ENCODE peak calls at places on chromosomes 3 and 15, in eight cellular contexts. U is T-helper 17 cell; A is NCI-H1105 treated with DMSO at 0.1 percent for 48 hours; S is stimulated activated effector memory CD8-positive, alpha-beta T cell treated with anti-CD3 and anti-CD28 coated beads, Interleukin-12 subunit alpha, Interleukin-12 subunit beta, amount 100 ng/mL, for 72 hours; N is LoVo; J is hepatocyte; R is cardiac muscle cell; I is Kasumi-1. M is an unnamed sample.

GRCh38 chr15:94584833-94585244 is 353.5 kb downstream of the MCTP2 start:
- DNase-seq in A (no peak), I (peak; percentile 98), J (no peak), S (peak; percentile 13), N (no peak), U (no peak), R (no peak), M (no peak)

GRCh38 chr15:58077427-58077826 is 11.9 kb upstream of the ALDH1A2 start:
- DNase-seq in A (peak; percentile 73), I (no peak), S (no peak), J (peak; percentile 40), N (no peak), U (no peak), R (peak; percentile 36), M (peak; percentile 25)

GRCh38 chr3:131544557-131544956 is 41.8 kb upstream of the MRPL3 start:
- DNase-seq in J (no peak), N (no peak), I (no peak), S (no peak), R (no peak), U (no peak), A (no peak), M (no peak)

GRCh38 chr3:112671930-112672715 is 31.2 kb upstream of the CCDC80 start:
- DNase-seq in S (no peak), N (no peak), I (no peak), A (no peak), U (no peak), J (peak; percentile 49), R (no peak), M (peak; percentile 50)

GRCh38 chr3:168123211-168124173 is 27.8 kb upstream of the GOLIM4 start:
- DNase-seq in R (no peak), I (no peak), N (no peak), J (no peak), U (no peak), A (no peak), S (no peak), M (no peak)

GRCh38 chr3:43995929-43996378 is 245.7 kb upstream of the TOPAZ1 start:
- DNase-seq in A (peak; percentile 18), J (no peak), N (no peak), U (no peak), I (peak; percentile 5), S (no peak), R (peak; percentile 5), M (no peak)

GRCh38 chr3:140529096-140529495 is 148.8 kb upstream of the TRIM42 start:
- DNase-seq in N (peak; percentile 37), I (no peak), J (peak; percentile 26), S (no peak), R (no peak), A (no peak), U (no peak), M (peak; percentile 66)

GRCh38 chr3:18335202-18335601 is 89.9 kb downstream of the SATB1 start:
- DNase-seq in J (no peak), A (no peak), I (peak; percentile 77), R (no peak), N (no peak), S (no peak), U (no peak), M (no peak)

GRCh38 chr3:145857956-145858355 is 303.0 kb downstream of the PLOD2 start:
- DNase-seq in U (no peak), N (no peak), J (no peak), A (no peak), R (no peak), S (no peak), I (no peak), M (no peak)

GRCh38 chr15:41581110-41581509 is 22.1 kb downstream of the TYRO3 start:
- DNase-seq in R (no peak), U (no peak), S (no peak), A (no peak), J (peak; percentile 71), I (no peak), N (no peak), M (no peak)

GRCh38 chr3:42175841-42176240 is 84.7 kb downstream of the TRAK1 start:
- DNase-seq in U (no peak), A (no peak), S (no peak), R (no peak), N (no peak), I (no peak), J (no peak), M (no peak)

GRCh38 chr15:90231028-90232017 is 2.4 kb downstream of the CIB1 start:
- DNase-seq in I (peak; percentile 27), S (peak; percentile 40), N (no peak), J (no peak), R (no peak), U (peak; percentile 83), A (no peak), M (no peak)

GRCh38 chr3:16239082-16239770 is 25.5 kb downstream of the DPH3 start:
- DNase-seq in N (no peak), R (no peak), A (no peak), I (no peak), U (no peak), S (no peak), J (no peak), M (no peak)

GRCh38 chr3:21484323-21485154 is 266.5 kb downstream of the ZNF385D start:
- DNase-seq in S (no peak), U (no peak), A (peak; percentile 34), R (peak; percentile 75), I (peak; percentile 59), J (peak; percentile 81), N (peak; percentile 24), M (peak; percentile 67)

GRCh38 chr3:190345027-190345821 is 23.0 kb upstream of the CLDN1 start:
- DNase-seq in I (no peak), N (peak; percentile 63), J (peak; percentile 49), R (peak; percentile 7), A (no peak), U (no peak), S (no peak), M (peak; percentile 0)

GRCh38 chr15:39720721-39721611 is 61.7 kb downstream of the FSIP1 start:
- DNase-seq in I (no peak), J (peak; percentile 8), A (no peak), S (no peak), R (no peak), N (no peak), U (no peak), M (peak; percentile 25)

GRCh38 chr3:127615631-127616305 is 13.2 kb upstream of the PODXL2 start:
- DNase-seq in S (no peak), J (no peak), R (no peak), A (no peak), I (no peak), N (no peak), U (no peak), M (no peak)

GRCh38 chr15:90757461-90757860 is 40.3 kb downstream of the BLM start:
- DNase-seq in I (no peak), A (no peak), R (no peak), J (no peak), U (no peak), S (no peak), N (no peak), M (no peak)

GRCh38 chr3:129556890-129557736 is 14.1 kb downstream of the H1-8 start:
- DNase-seq in S (no peak), A (no peak), N (no peak), U (no peak), I (no peak), R (no peak), J (peak; percentile 34), M (no peak)

M was measured in SJCRH30.